ENCODE peak calls at places on chromosome 7, in five cellular contexts. P, L, Z, A and B are unnamed samples.

GRCh38 chr7:65411249-65411648 is 37.6 kb downstream of the ZNF92 start:
- DNase-seq in P (no peak), A (no peak), Z (no peak), L (no peak), B (no peak)

GRCh38 chr7:150378115-150378852 is 846 bp upstream of the ZNF775 start:
- DNase-seq in Z (peak), L (peak), A (no peak), P (peak), B (no peak)

GRCh38 chr7:70417061-70417655 is 714.8 kb upstream of the GALNT17 start:
- DNase-seq in Z (no peak), P (no peak), A (no peak), L (no peak), B (no peak)

GRCh38 chr7:65269150-65269856 is 104.4 kb upstream of the ZNF92 start:
- DNase-seq in Z (no peak), A (peak), L (peak), P (no peak), B (no peak)

GRCh38 chr7:32393861-32394260 is 96.3 kb downstream of the LSM5 start:
- DNase-seq in P (no peak), Z (no peak), L (no peak), A (peak), B (no peak)

GRCh38 chr7:45659496-45660139 is 85.5 kb downstream of the ADCY1 start:
- DNase-seq in P (no peak), A (no peak), L (no peak), Z (no peak), B (no peak)

GRCh38 chr7:135510603-135511183 is 791 bp upstream of the CNOT4 start:
- DNase-seq in P (no peak), L (peak), A (no peak), Z (peak), B (no peak)

GRCh38 chr7:43781726-43782607 is 23.5 kb downstream of the BLVRA start:
- DNase-seq in P (no peak), A (peak), Z (no peak), L (no peak), B (peak)

GRCh38 chr7:44505595-44505994 is 15.1 kb upstream of the NUDCD3 start:
- DNase-seq in P (no peak), A (no peak), Z (no peak), L (peak), B (no peak)

GRCh38 chr7:117572826-117573620 is 93.2 kb downstream of the CFTR start:
- DNase-seq in L (no peak), P (no peak), Z (no peak), A (no peak), B (no peak)

GRCh38 chr7:8314566-8314965 is 52.6 kb upstream of the ICA1 start:
- DNase-seq in L (no peak), Z (no peak), A (no peak), P (no peak), B (no peak)

GRCh38 chr7:118870187-118870586 is 645.7 kb downstream of the ANKRD7 start:
- DNase-seq in Z (no peak), P (no peak), A (peak), L (peak), B (no peak)

GRCh38 chr7:20328692-20329091 is 2.0 kb upstream of the ITGB8 start:
- DNase-seq in A (no peak), Z (no peak), L (no peak), P (no peak), B (no peak)

GRCh38 chr7:80661729-80662128 is 23.3 kb downstream of the CD36 start:
- DNase-seq in Z (no peak), P (no peak), A (no peak), L (no peak), B (no peak)
- TF ChIP-seq CTCF in Z (peak), P (no peak), A (peak), L (no peak), B (no peak)

GRCh38 chr7:17142831-17143541 is 155.5 kb upstream of the AHR start:
- DNase-seq in Z (no peak), P (no peak), A (peak), L (no peak), B (no peak)
- H3K4me3 ChIP-seq in Z (no peak), P (no peak), A (no peak), L (no peak), B (no peak)

GRCh38 chr7:102287465-102288146 is 938 bp downstream of the SH2B2 start:
- DNase-seq in L (peak), A (peak), Z (no peak), P (peak), B (no peak)

GRCh38 chr7:102284891-102285540 is 1.7 kb upstream of the SH2B2 start:
- DNase-seq in P (peak), L (no peak), Z (no peak), A (no peak), B (no peak)

GRCh38 chr7:102287082-102287464 is 405 bp downstream of the SH2B2 start:
- DNase-seq in A (no peak), L (no peak), P (no peak), Z (no peak), B (no peak)

GRCh38 chr7:102285541-102286236 is 979 bp upstream of the SH2B2 start:
- DNase-seq in Z (no peak), L (no peak), P (no peak), A (no peak), B (no peak)

GRCh38 chr7:102286237-102287081 is at the start of gene SH2B2:
- DNase-seq in P (peak), Z (no peak), A (peak), L (peak), B (no peak)
- TF ChIP-seq CTCF in P (no peak), Z (no peak), A (no peak), L (no peak), B (no peak)

DNA sequence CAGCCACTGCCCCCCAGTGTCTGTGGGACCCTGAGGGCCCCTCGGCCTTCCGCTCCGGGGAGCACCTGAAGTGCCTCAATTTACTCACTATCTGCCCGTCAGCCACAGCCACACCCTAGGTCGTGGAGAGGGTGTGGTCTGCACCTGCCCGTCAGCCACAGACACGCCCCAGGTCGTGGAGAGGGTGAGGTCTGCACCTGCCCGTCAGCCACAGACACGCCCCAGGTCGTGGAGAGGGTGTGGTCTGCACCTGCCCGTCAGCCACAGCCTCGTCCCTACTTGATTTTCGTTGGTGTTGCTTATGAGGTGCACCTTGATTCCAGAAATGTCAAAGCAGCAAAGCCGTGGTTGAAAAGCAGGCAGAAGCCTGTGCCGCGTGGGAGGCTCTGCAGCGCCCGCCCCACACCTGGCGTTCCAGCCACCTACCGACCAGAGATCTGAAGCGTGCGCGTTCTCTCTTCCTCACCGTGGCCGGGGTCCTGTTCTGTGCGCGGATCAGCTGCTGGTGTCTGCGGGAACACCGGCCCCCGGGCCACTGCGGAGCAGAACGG is 101.6 kb downstream of the DYNC2I1 start:
- DNase-seq in Z (no peak), L (peak), P (peak), A (peak), B (no peak)
- H3K4me3 ChIP-seq in Z (no peak), L (no peak), P (peak), A (peak), B (no peak)

GRCh38 chr7:36441344-36442022 is 51.8 kb downstream of the ANLN start:
- DNase-seq in P (no peak), A (no peak), L (no peak), Z (no peak), B (no peak)
- TF ChIP-seq CTCF in P (no peak), A (no peak), L (no peak), Z (no peak), B (no peak)